ENCODE peak calls at places on chromosomes 12 and 14, in six cellular contexts. P is HEK293T, Q is NCI-H1105, O is fibroblast of lung, A is A172, L is NCI-H2029. H is an unnamed sample.

GRCh38 chr14:59481407-59482119 is 2.6 kb downstream of the L3HYPDH start:
- DNase-seq in P (no peak), L (no peak), A (peak; percentile 4), O (peak; percentile 71), Q (no peak), H (peak; percentile 38)

GRCh38 chr12:6853626-6854025 is 1.7 kb downstream of the USP5 start:
- DNase-seq in L (no peak), Q (no peak), O (no peak), P (no peak), A (no peak), H (no peak)

GRCh38 chr12:64687816-64688599 is 71.2 kb downstream of the GNS start:
- DNase-seq in P (no peak), L (no peak), Q (no peak), O (peak; percentile 50), A (no peak), H (no peak)

GRCh38 chr12:108730337-108731104 is 797 bp downstream of the CORO1C start:
- DNase-seq in A (peak; percentile 80), Q (peak; percentile 54), L (peak; percentile 61), P (peak; percentile 60), O (peak; percentile 85), H (peak; percentile 24)

GRCh38 chr14:64234877-64235651 is 59.1 kb downstream of the ESR2 start:
- DNase-seq in O (peak; percentile 67), P (no peak), A (peak; percentile 2), L (peak; percentile 11), Q (peak; percentile 64), H (no peak)

GRCh38 chr14:94403312-94403711 is 14.9 kb upstream of the SERPINA1 start:
- DNase-seq in O (no peak), P (no peak), Q (no peak), A (no peak), L (no peak), H (no peak)

GRCh38 chr14:88554458-88555286 is at the start of gene PTPN21:
- DNase-seq in A (peak; percentile 27), Q (no peak), O (peak; percentile 76), P (peak; percentile 73), L (no peak), H (peak; percentile 55)

GRCh38 chr14:36767603-36768281 is 106.1 kb downstream of the PAX9 start:
- DNase-seq in P (peak; percentile 23), A (peak; percentile 6), Q (peak; percentile 58), O (peak; percentile 50), L (peak; percentile 88), H (no peak)

GRCh38 chr14:41062826-41063225 is 543.9 kb upstream of the LRFN5 start:
- DNase-seq in P (no peak), A (peak; percentile 41), Q (no peak), O (peak; percentile 26), L (no peak), H (peak; percentile 11)

GRCh38 chr14:55771242-55772025 is 191.4 kb downstream of the KTN1 start:
- DNase-seq in L (no peak), P (no peak), Q (no peak), O (no peak), A (no peak), H (no peak)

GRCh38 chr12:72207094-72207493 is 65.1 kb upstream of the TRHDE start:
- DNase-seq in L (peak; percentile 3), O (no peak), P (no peak), A (no peak), Q (no peak), H (no peak)

GRCh38 chr12:1842905-1843640 is 22.7 kb downstream of the LRTM2 start:
- DNase-seq in L (no peak), O (no peak), Q (no peak), P (no peak), A (no peak), H (no peak)

GRCh38 chr14:64704145-64704742 is at the start of gene PLEKHG3:
- DNase-seq in A (peak; percentile 53), O (peak; percentile 85), L (peak; percentile 41), Q (peak; percentile 79), P (peak; percentile 80), H (peak; percentile 72)

GRCh38 chr12:104748790-104749189 is 209.3 kb downstream of the SLC41A2 start:
- DNase-seq in P (no peak), Q (no peak), A (no peak), L (no peak), O (peak; percentile 76), H (no peak)

GRCh38 chr14:32509632-32510187 is 180.6 kb downstream of the AKAP6 start:
- DNase-seq in L (peak; percentile 100), O (peak; percentile 99), P (peak; percentile 9), A (peak; percentile 95), Q (no peak), H (peak; percentile 92)

GRCh38 chr14:100711493-100711892 is 15.2 kb upstream of the DLK1 start:
- DNase-seq in Q (no peak), A (no peak), O (no peak), P (no peak), L (no peak), H (no peak)

GRCh38 chr14:61253064-61253753 is 27.9 kb downstream of the TMEM30B start:
- DNase-seq in A (no peak), P (no peak), Q (no peak), O (no peak), L (no peak), H (no peak)

GRCh38 chr12:51341259-51342007 is 5.0 kb downstream of the CELA1 start:
- DNase-seq in A (peak; percentile 62), Q (peak; percentile 35), P (peak; percentile 71), L (peak; percentile 44), O (peak; percentile 51), H (peak; percentile 73)

GRCh38 chr14:66662374-66662773 is 154.4 kb downstream of the GPHN start:
- DNase-seq in P (no peak), Q (no peak), L (no peak), A (no peak), O (no peak), H (no peak)

GRCh38 chr14:72522847-72523246 is 371.1 kb downstream of the DPF3 start:
- DNase-seq in O (no peak), A (no peak), L (no peak), Q (no peak), P (no peak), H (no peak)

GRCh38 chr12:105574056-105574715 is 243.7 kb downstream of the C12orf75 start:
- DNase-seq in A (peak; percentile 46), L (no peak), Q (peak; percentile 8), O (peak; percentile 29), P (no peak), H (no peak)

GRCh38 chr14:90060965-90061848 is 587 bp upstream of the KCNK13 start:
- DNase-seq in A (no peak), P (peak; percentile 33), Q (peak; percentile 15), O (no peak), L (no peak), H (no peak)

GRCh38 chr12:112261559-112261958 is 120.7 kb downstream of the HECTD4 start:
- DNase-seq in Q (no peak), O (no peak), P (peak; percentile 53), L (no peak), A (no peak), H (peak; percentile 3)

GRCh38 chr14:92531151-92531873 is 17.7 kb downstream of the RIN3 start:
- DNase-seq in A (peak; percentile 14), L (no peak), Q (no peak), O (no peak), P (no peak), H (no peak)

GRCh38 chr14:23252006-23252405 is 14.3 kb downstream of the RNF212B start:
- DNase-seq in L (no peak), A (no peak), Q (no peak), P (no peak), O (no peak), H (no peak)

GRCh38 chr14:61280526-61281185 is 482 bp downstream of the TMEM30B start:
- DNase-seq in L (peak; percentile 88), Q (peak; percentile 69), A (no peak), O (peak; percentile 59), P (no peak), H (no peak)

GRCh38 chr14:31090872-31091764 is 64.9 kb upstream of the STRN3 start:
- DNase-seq in O (peak; percentile 83), Q (peak; percentile 31), L (peak; percentile 84), P (no peak), A (peak; percentile 41), H (peak; percentile 47)

GRCh38 chr12:64990991-64991570 is 130.0 kb downstream of the WIF1 start:
- DNase-seq in O (no peak), P (no peak), L (no peak), Q (no peak), A (no peak), H (no peak)

GRCh38 chr14:51210594-51210993 is 29.5 kb upstream of the TMX1 start:
- DNase-seq in A (no peak), O (no peak), L (peak; percentile 54), Q (peak; percentile 41), P (no peak), H (no peak)

GRCh38 chr12:64452559-64453329 is 824 bp downstream of the TBK1 start:
- DNase-seq in Q (peak; percentile 7), O (peak; percentile 88), L (peak; percentile 23), P (peak; percentile 18), A (peak; percentile 62), H (peak; percentile 46)

GRCh38 chr14:55957950-55958349 is 160.3 kb upstream of the PELI2 start:
- DNase-seq in L (no peak), P (no peak), Q (no peak), A (no peak), O (peak; percentile 47), H (no peak)

GRCh38 chr12:3009780-3010179 is 50.6 kb downstream of the TEAD4 start:
- DNase-seq in Q (no peak), L (no peak), A (no peak), O (no peak), P (no peak), H (no peak)

GRCh38 chr14:100784523-100785337 is 41.2 kb upstream of the MEG3 start:
- DNase-seq in A (no peak), O (no peak), Q (no peak), P (no peak), L (no peak), H (no peak)

H was measured in NCI-H460.